ENCODE peak calls at places on chromosome 18, in ten cellular contexts. D, E, Y, J, L, N, M, O, H and A are unnamed samples.

GRCh38 chr18:51054764-51055163 is 24.8 kb downstream of the SMAD4 start:
- DNase-seq in D (peak), E (peak), Y (no peak), J (no peak), L (no peak), N (no peak), M (no peak), O (no peak), H (no peak), A (no peak)

GRCh38 chr18:35933982-35934381 is 38.5 kb upstream of the RMP24 start:
- DNase-seq in D (no peak), E (no peak), Y (no peak), J (no peak), L (no peak), N (no peak), M (no peak), O (no peak), H (no peak), A (peak)

GRCh38 chr18:47254341-47254939 is 3.0 kb upstream of the SKOR2 start:
- DNase-seq in D (peak), E (peak), Y (peak), J (no peak), L (no peak), N (no peak), M (peak), O (no peak), H (peak), A (no peak)

GRCh38 chr18:73942081-73942625 is 205.5 kb downstream of the FBXO15 start:
- DNase-seq in D (no peak), E (no peak), Y (no peak), J (no peak), L (peak), N (no peak), M (no peak), O (no peak), H (no peak), A (no peak)

GRCh38 chr18:36050479-36050878 is 16.9 kb downstream of the RPRD1A start:
- DNase-seq in D (no peak), E (no peak), Y (no peak), J (no peak), L (no peak), N (no peak), M (no peak), O (no peak), H (no peak), A (no peak)

GRCh38 chr18:64747803-64748202 is 598.9 kb upstream of the LINC00305 start:
- DNase-seq in D (no peak), E (no peak), Y (no peak), J (no peak), L (no peak), N (no peak), M (no peak), O (no peak), H (no peak), A (no peak)

GRCh38 chr18:48318481-48318880 is 90.7 kb downstream of the ZBTB7C start:
- DNase-seq in D (no peak), E (no peak), Y (no peak), J (no peak), L (no peak), N (no peak), M (no peak), O (no peak), H (no peak), A (no peak)

GRCh38 chr18:56748698-56749268 is 97.6 kb downstream of the WDR7 start:
- DNase-seq in D (peak), E (peak), Y (no peak), J (peak), L (no peak), N (peak), M (peak), O (no peak), H (peak), A (no peak)

GRCh38 chr18:3151379-3152264 is 68.1 kb downstream of the MYOM1 start:
- DNase-seq in D (peak), E (peak), Y (no peak), J (no peak), L (no peak), N (peak), M (peak), O (no peak), H (no peak), A (no peak)

GRCh38 chr18:50737127-50737526 is 82.7 kb downstream of the MRO start:
- DNase-seq in D (no peak), E (no peak), Y (no peak), J (no peak), L (no peak), N (no peak), M (peak), O (no peak), H (no peak), A (no peak)

GRCh38 chr18:70256994-70257393 is 31.9 kb upstream of the SOCS6 start:
- DNase-seq in D (no peak), E (no peak), Y (no peak), J (no peak), L (no peak), N (no peak), M (no peak), O (no peak), H (no peak), A (no peak)

GRCh38 chr18:12048827-12049175 is 44.8 kb upstream of the ANKRD62 start:
- DNase-seq in D (peak), E (peak), Y (no peak), J (peak), L (no peak), N (no peak), M (no peak), O (no peak), H (no peak), A (no peak)

GRCh38 chr18:54950221-54950620 is 9.0 kb downstream of the CCDC68 start:
- DNase-seq in D (no peak), E (no peak), Y (no peak), J (no peak), L (no peak), N (no peak), M (no peak), O (no peak), H (no peak), A (no peak)

GRCh38 chr18:9914334-9914583 is 443 bp downstream of the VAPA start:
- DNase-seq in D (no peak), E (peak), Y (no peak), J (no peak), L (no peak), N (no peak), M (no peak), O (no peak), H (no peak), A (peak)

GRCh38 chr18:65221115-65221514 is 529.7 kb upstream of the CDH7 start:
- DNase-seq in D (no peak), E (no peak), Y (no peak), J (no peak), L (no peak), N (no peak), M (no peak), O (no peak), H (no peak), A (no peak)

GRCh38 chr18:68041327-68041726 is 524.8 kb upstream of the DSEL start:
- DNase-seq in D (no peak), E (peak), Y (no peak), J (no peak), L (no peak), N (no peak), M (no peak), O (no peak), H (no peak), A (no peak)

GRCh38 chr18:60070631-60071030 is 170.8 kb downstream of the PMAIP1 start:
- DNase-seq in D (peak), E (no peak), Y (no peak), J (no peak), L (no peak), N (no peak), M (no peak), O (no peak), H (no peak), A (no peak)

DNA sequence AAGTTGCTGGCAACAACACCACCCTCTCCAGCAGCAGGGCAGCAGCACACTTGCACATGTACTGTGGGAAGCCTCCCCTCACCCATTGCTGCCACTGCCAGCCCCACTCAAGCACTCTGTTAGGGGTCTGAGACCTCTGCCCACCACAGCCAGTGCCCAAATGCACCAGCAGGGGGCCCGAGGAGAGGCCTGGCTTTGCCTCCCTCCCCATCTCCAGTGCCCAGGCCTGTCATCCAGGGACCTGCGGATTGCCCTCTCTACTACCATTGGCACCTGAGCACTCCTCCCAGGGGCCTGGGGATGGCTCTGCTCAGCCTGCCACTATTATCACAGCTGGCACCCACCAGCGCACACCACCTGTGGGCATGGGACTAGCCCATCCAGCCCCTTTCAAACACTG is 175.7 kb downstream of the PMAIP1 start:
- DNase-seq in D (no peak), E (no peak), Y (no peak), J (no peak), L (no peak), N (no peak), M (no peak), O (no peak), H (no peak), A (no peak)
- TF ChIP-seq CTCF in D (no peak), E (no peak), Y (no peak), J (no peak), L (no peak), N (no peak), M (no peak), O (no peak), H (no peak), A (peak)

DNA sequence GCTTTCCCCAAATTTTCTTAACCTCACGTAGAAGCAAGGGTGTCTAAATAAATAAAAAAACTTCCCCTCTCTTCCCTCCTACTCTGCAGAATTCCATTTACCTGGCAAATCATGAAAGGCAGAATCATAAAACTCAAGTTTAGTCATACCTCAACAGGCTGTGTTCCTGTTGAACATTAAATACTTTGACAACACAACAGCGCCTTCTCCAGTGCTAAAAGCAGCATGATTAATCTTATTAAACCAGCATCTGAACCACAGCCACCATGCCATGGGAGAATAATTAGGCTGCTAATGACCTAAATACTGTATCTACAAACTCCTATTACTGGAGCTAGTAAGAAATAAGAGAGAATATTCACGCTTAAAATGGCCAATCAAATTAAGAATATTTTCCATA is 68.1 kb downstream of the CDH2 start:
- DNase-seq in D (peak), E (peak), Y (no peak), J (no peak), L (no peak), N (no peak), M (no peak), O (no peak), H (no peak), A (no peak)
- TF ChIP-seq CTCF in D (no peak), E (peak), Y (no peak), J (no peak), L (peak), N (no peak), M (peak), O (no peak), H (no peak), A (no peak)

GRCh38 chr18:26524952-26525351 is 23.4 kb downstream of the KCTD1 start:
- DNase-seq in D (no peak), E (no peak), Y (no peak), J (no peak), L (no peak), N (no peak), M (no peak), O (no peak), H (no peak), A (no peak)

GRCh38 chr18:26520974-26521373 is 27.4 kb downstream of the KCTD1 start:
- DNase-seq in D (no peak), E (no peak), Y (no peak), J (no peak), L (no peak), N (no peak), M (no peak), O (no peak), H (no peak), A (no peak)

GRCh38 chr18:26524002-26524401 is 24.4 kb downstream of the KCTD1 start:
- DNase-seq in D (no peak), E (no peak), Y (no peak), J (no peak), L (no peak), N (no peak), M (no peak), O (no peak), H (no peak), A (no peak)

GRCh38 chr18:26516964-26517363 is 31.4 kb downstream of the KCTD1 start:
- DNase-seq in D (no peak), E (no peak), Y (no peak), J (no peak), L (no peak), N (no peak), M (peak), O (no peak), H (no peak), A (no peak)

GRCh38 chr18:26521617-26522016 is 26.7 kb downstream of the KCTD1 start:
- DNase-seq in D (no peak), E (no peak), Y (no peak), J (no peak), L (no peak), N (no peak), M (no peak), O (no peak), H (no peak), A (no peak)
- TF ChIP-seq CTCF in D (no peak), E (no peak), Y (no peak), J (no peak), L (no peak), N (no peak), M (no peak), O (no peak), H (no peak), A (no peak)

DNA sequence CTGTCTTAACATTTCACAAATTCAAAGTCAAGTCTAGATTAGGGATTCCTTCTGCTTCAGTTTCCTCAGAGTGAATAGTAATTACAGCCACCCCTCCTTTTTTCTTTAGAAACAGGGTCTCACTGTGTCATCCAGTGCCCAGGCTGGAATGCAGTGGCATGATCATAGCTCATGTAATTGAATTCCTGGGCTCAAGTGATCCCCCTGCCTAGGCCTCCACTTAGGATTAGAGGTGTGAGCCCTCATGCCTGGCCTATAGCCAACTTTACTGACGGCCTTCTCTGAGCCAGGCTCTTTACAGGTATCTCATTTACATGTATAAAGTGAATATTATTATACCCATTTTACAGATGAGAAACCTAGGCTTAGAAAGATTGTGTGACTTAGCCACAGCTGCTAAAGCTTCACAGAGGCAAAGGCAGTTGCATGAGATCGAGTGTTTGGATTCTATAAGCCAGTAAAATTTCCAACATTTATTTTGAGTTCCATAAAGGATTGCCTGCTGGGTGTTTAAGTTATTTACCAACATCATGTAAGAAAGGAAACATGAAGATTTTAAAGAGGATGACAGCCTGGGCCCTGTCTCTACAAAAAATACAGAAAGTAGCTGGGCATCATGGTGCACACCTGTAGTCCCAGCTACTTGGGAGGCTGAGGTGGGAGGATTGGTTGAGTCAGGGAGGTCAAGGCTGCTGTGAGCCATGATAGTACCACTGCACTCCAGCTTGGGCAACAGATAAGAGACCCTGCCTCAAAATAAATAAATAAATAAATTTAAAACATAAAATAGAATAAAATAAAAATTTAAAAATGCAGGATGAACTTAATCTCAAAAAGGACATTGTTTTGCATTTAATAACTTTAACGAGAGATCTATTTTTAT is 1.8 kb downstream of the ENOSF1 start:
- DNase-seq in D (no peak), E (no peak), Y (no peak), J (no peak), L (no peak), N (no peak), M (peak), O (no peak), H (no peak), A (no peak)
- TF ChIP-seq CTCF in D (no peak), E (no peak), Y (no peak), J (no peak), L (no peak), N (no peak), M (no peak), O (no peak), H (no peak), A (no peak)

DNA sequence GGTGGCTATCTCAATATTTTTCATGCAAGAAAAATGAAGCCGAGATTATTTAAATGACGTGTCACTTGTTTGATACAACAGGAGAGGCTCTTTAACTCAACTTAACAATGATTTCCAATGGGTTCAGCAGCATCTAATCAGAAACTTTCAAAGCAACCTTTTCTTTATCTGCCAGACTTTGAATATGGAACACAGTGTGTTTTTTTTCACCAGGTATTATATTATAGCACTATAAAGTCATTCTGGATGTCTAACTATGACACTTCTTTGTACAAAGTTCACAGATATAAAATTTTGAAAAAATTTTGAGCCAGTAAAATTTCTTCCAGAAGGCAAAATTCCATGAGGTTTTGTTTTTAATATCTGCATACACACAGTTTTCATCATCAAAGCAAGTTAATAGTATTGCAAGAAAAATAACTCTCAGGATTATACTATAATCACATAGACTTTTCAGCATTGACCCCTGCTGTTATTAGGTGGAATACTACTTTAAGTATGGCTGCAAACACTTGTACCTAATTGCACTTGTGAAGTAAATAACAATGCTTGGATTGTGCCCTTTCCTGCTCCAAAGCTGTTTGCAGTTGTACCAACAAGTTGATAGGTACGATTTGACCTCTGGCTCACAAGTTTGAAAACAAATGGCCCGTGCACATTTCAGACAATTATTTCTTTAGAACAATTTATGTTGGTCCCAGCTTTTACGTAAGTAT is 44.0 kb upstream of the DSG1 start:
- DNase-seq in D (no peak), E (no peak), Y (no peak), J (no peak), L (no peak), N (no peak), M (no peak), O (no peak), H (no peak), A (no peak)
- TF ChIP-seq CTCF in D (no peak), E (no peak), Y (no peak), J (no peak), L (no peak), N (no peak), M (no peak), O (no peak), H (no peak), A (no peak)

DNA sequence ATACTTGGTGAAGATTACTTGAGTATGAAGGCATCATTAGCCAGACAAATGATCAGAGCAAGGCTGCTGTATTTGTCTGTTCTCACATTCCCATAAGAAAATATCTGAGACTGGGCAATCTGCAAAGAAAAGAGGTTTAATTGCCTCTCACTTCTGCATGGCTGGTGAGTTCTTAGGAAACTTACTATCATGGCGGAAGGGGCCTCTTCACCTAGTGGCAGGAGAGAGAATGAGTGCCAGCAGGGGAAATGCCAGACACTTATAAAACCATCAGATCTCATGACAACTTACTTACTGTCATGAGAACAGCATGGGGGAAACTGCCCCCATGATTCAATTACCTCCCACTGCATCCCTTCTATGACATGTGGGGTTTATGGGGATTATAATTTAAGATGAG is 452.3 kb downstream of the GALR1 start:
- DNase-seq in D (no peak), E (no peak), Y (no peak), J (no peak), L (no peak), N (no peak), M (no peak), O (no peak), H (no peak), A (no peak)
- TF ChIP-seq CTCF in D (no peak), E (no peak), Y (no peak), J (no peak), L (no peak), N (no peak), M (no peak), O (no peak), H (no peak), A (peak)